ENCODE peak calls at places on chromosomes 6 and 20, in seven cellular contexts. S, Y, W, G, U, T and R are unnamed samples.
A peak's percentile ranks its signal among the peaks of the same experiment; 100 is the strongest.

GRCh38 chr20:57266251-57267157 is at the start of gene BMP7:
- DNase-seq in W (no peak), Y (peak; percentile 62), S (peak; percentile 24), T (peak; percentile 41), U (no peak), G (no peak), R (no peak)

GRCh38 chr20:62062661-62063600 is 2.8 kb downstream of the TAF4 start:
- DNase-seq in G (no peak), W (no peak), U (no peak), Y (no peak), T (no peak), S (no peak), R (no peak)

GRCh38 chr6:83055366-83055964 is 10.2 kb downstream of the UBE3D start:
- DNase-seq in U (peak; percentile 5), W (peak; percentile 66), S (peak; percentile 49), Y (peak; percentile 61), T (peak; percentile 63), G (no peak), R (no peak)

GRCh38 chr6:21332077-21332476 is 261.5 kb upstream of the SOX4 start:
- DNase-seq in G (no peak), U (no peak), T (no peak), S (no peak), Y (no peak), W (no peak), R (no peak)

GRCh38 chr20:62953839-62954703 is 1.6 kb downstream of the SLC17A9 start:
- DNase-seq in Y (peak; percentile 90), W (peak; percentile 71), T (peak; percentile 45), S (peak; percentile 83), U (peak; percentile 62), G (no peak), R (peak; percentile 18)

GRCh38 chr20:57076951-57077350 is 189.5 kb downstream of the BMP7 start:
- DNase-seq in G (no peak), U (no peak), Y (no peak), S (no peak), T (no peak), W (no peak), R (no peak)

GRCh38 chr6:76942203-76942971 is 520.9 kb downstream of the HTR1B start:
- DNase-seq in U (no peak), S (no peak), T (no peak), Y (no peak), W (no peak), G (no peak), R (no peak)

GRCh38 chr6:158854214-158855101 is 35.3 kb upstream of the EZR start:
- DNase-seq in W (peak; percentile 64), U (peak; percentile 5), T (no peak), S (no peak), G (no peak), Y (peak; percentile 48), R (no peak)

GRCh38 chr20:58238490-58238889 is 10.0 kb upstream of the ANKRD60 start:
- DNase-seq in G (no peak), U (no peak), W (no peak), Y (no peak), S (peak; percentile 10), T (no peak), R (no peak)

GRCh38 chr6:139647816-139648215 is 273.4 kb upstream of the CITED2 start:
- DNase-seq in Y (no peak), W (no peak), G (no peak), T (no peak), U (no peak), S (no peak), R (no peak)

GRCh38 chr6:170095273-170095976 is 195.5 kb downstream of the DLL1 start:
- DNase-seq in G (peak; percentile 73), T (no peak), S (no peak), Y (no peak), U (no peak), W (no peak), R (no peak)

GRCh38 chr20:60204601-60205000 is 246.4 kb downstream of the CDH26 start:
- DNase-seq in U (no peak), T (no peak), G (no peak), Y (no peak), W (no peak), S (no peak), R (no peak)

GRCh38 chr6:20564269-20564668 is 30.0 kb downstream of the CDKAL1 start:
- DNase-seq in W (peak; percentile 61), G (no peak), Y (no peak), S (no peak), T (no peak), U (no peak), R (no peak)

GRCh38 chr20:12554416-12554815 is 454.4 kb upstream of the SPTLC3 start:
- DNase-seq in T (no peak), G (no peak), U (no peak), W (no peak), Y (no peak), S (no peak), R (no peak)

GRCh38 chr6:4253604-4254211 is 118.3 kb upstream of the ECI2 start:
- DNase-seq in G (no peak), S (peak; percentile 39), Y (peak; percentile 80), W (peak; percentile 85), U (no peak), T (no peak), R (peak; percentile 63)

GRCh38 chr20:46057856-46058655 is 29.0 kb downstream of the SLC12A5 start:
- DNase-seq in U (no peak), W (peak; percentile 50), T (peak; percentile 45), G (peak; percentile 61), Y (peak; percentile 68), S (peak; percentile 24), R (no peak)

GRCh38 chr6:168147205-168147738 is 68.3 kb upstream of the FRMD1 start:
- DNase-seq in S (peak; percentile 28), Y (no peak), G (no peak), T (no peak), U (no peak), W (no peak), R (no peak)

GRCh38 chr6:67131827-67132226 is 1424.8 kb upstream of the EYS start:
- DNase-seq in G (no peak), T (no peak), W (peak; percentile 18), U (no peak), S (no peak), Y (no peak), R (no peak)

GRCh38 chr20:35561671-35562070 is 19.8 kb downstream of the ERGIC3 start:
- DNase-seq in U (no peak), Y (no peak), S (no peak), W (no peak), G (no peak), T (no peak), R (no peak)

GRCh38 chr6:169990095-169991030 is 238.9 kb downstream of the ERMARD start:
- DNase-seq in U (peak; percentile 17), T (no peak), Y (no peak), W (no peak), S (no peak), G (peak; percentile 74), R (no peak)

GRCh38 chr6:101986476-101986875 is 593.0 kb downstream of the GRIK2 start:
- DNase-seq in S (no peak), W (no peak), G (no peak), T (no peak), Y (no peak), U (no peak), R (no peak)

GRCh38 chr6:29708432-29709177 is 14.6 kb upstream of the HLA-F start:
- DNase-seq in G (no peak), U (peak; percentile 44), S (no peak), Y (no peak), W (no peak), T (no peak), R (no peak)

GRCh38 chr20:3710027-3710426 is 2.4 kb downstream of the SIGLEC1 start:
- DNase-seq in U (no peak), G (no peak), T (no peak), W (no peak), Y (no peak), S (no peak), R (no peak)
- TF ChIP-seq CTCF in U (no peak), G (no peak), T (no peak), W (no peak), Y (no peak), S (no peak), R (no peak)

GRCh38 chr20:25076731-25077609 is 5.0 kb downstream of the VSX1 start:
- DNase-seq in T (no peak), S (no peak), Y (no peak), W (peak; percentile 48), G (no peak), U (no peak), R (no peak)
- TF ChIP-seq CTCF in T (peak; percentile 24), S (no peak), Y (peak; percentile 14), W (peak; percentile 45), G (no peak), U (no peak), R (no peak)

GRCh38 chr6:15512126-15512525 is 150.7 kb downstream of the DTNBP1 start:
- DNase-seq in W (peak; percentile 30), S (no peak), Y (no peak), T (no peak), G (no peak), U (no peak), R (no peak)
- TF ChIP-seq CTCF in W (peak; percentile 15), S (no peak), Y (peak; percentile 26), T (peak; percentile 25), G (no peak), U (no peak), R (peak; percentile 9)

GRCh38 chr6:37538107-37538506 is 38.4 kb upstream of the CCDC167 start:
- DNase-seq in S (no peak), Y (no peak), U (no peak), G (no peak), W (no peak), T (no peak), R (no peak)
- TF ChIP-seq CTCF in S (no peak), Y (no peak), U (no peak), G (no peak), W (peak; percentile 35), T (peak; percentile 34), R (peak; percentile 37)

DNA sequence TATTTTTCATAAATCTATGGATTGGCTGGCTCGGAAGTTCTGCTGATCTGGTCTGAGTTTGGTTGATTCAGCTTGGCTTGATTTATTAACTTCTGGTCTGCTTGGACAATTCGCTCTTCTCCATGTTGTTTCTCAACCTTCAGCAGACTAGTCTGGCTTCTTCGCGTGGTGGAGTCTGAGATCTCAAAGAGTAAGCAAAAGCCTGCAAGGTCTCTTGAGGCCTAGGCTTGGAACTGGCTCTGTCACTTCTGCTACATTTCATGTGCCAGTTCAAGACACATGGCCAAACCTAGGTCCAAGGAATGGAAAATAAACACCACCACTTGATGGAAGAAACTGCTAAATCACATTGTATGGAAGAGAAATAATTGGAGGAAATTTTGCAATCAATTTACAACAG is 115.1 kb upstream of the JAG1 start:
- DNase-seq in U (no peak), T (no peak), S (no peak), G (no peak), Y (no peak), W (no peak), R (no peak)
- TF ChIP-seq CTCF in U (no peak), T (no peak), S (no peak), G (no peak), Y (no peak), W (no peak), R (no peak)